ENCODE peak calls at places on chromosomes 16 and 17, in six cellular contexts. P, G, R, W, A and B are unnamed samples. For H3K36me3, the result is how much of the 10 kb centered on the place peaks cover.

GRCh38 chr17:50268632-50269287 is 5.5 kb upstream of the TMEM92 start:
- DNase-seq in P (no peak), G (no peak), R (no peak), W (no peak), A (no peak), B (no peak)

GRCh38 chr16:70679653-70680494 is 6.0 kb downstream of the MTSS2 start:
- DNase-seq in P (no peak), G (no peak), R (no peak), W (no peak), A (no peak), B (no peak)

GRCh38 chr16:4233431-4233830 is 8.4 kb downstream of the SRL start:
- DNase-seq in P (no peak), G (no peak), R (no peak), W (no peak), A (no peak), B (no peak)

GRCh38 chr17:49843774-49844350 is 4.0 kb downstream of the TAC4 start:
- DNase-seq in P (no peak), G (no peak), R (no peak), W (peak), A (no peak), B (no peak)

GRCh38 chr16:1101133-1101532 is 5.1 kb upstream of the C1QTNF8 start:
- DNase-seq in P (no peak), G (no peak), R (no peak), W (no peak), A (no peak), B (no peak)

GRCh38 chr17:46818319-46818928 is at the start of gene WNT3:
- DNase-seq in P (peak), G (no peak), R (no peak), W (no peak), A (peak), B (no peak)

GRCh38 chr16:47490471-47490870 is 29.3 kb downstream of the PHKB start:
- DNase-seq in P (no peak), G (no peak), R (no peak), W (no peak), A (no peak), B (no peak)

GRCh38 chr17:41329279-41329925 is 13.9 kb upstream of the KRTAP17-1 start:
- DNase-seq in P (no peak), G (peak), R (peak), W (peak), A (no peak), B (peak)

GRCh38 chr17:31541559-31541958 is 150.1 kb downstream of the RAB11FIP4 start:
- DNase-seq in P (no peak), G (no peak), R (no peak), W (no peak), A (no peak), B (no peak)

GRCh38 chr17:58136669-58137279 is 11.4 kb upstream of the OR4D1 start:
- DNase-seq in P (no peak), G (no peak), R (no peak), W (no peak), A (no peak), B (peak)

GRCh38 chr17:31074772-31075538 is 19.8 kb upstream of the NF1 start:
- DNase-seq in P (no peak), G (no peak), R (peak), W (no peak), A (no peak), B (peak)

GRCh38 chr16:46747777-46748651 is at the start of gene MYLK3:
- DNase-seq in P (no peak), G (no peak), R (no peak), W (no peak), A (no peak), B (no peak)

GRCh38 chr17:16025202-16025601 is 25.6 kb downstream of the TTC19 start:
- DNase-seq in P (no peak), G (no peak), R (no peak), W (no peak), A (no peak), B (no peak)

GRCh38 chr17:16023881-16024280 is 24.3 kb downstream of the TTC19 start:
- DNase-seq in P (no peak), G (no peak), R (no peak), W (no peak), A (no peak), B (no peak)

GRCh38 chr17:16027708-16028584 is 28.3 kb downstream of the TTC19 start:
- DNase-seq in P (peak), G (no peak), R (peak), W (no peak), A (peak), B (peak)

GRCh38 chr17:16026895-16027294 is 27.3 kb downstream of the TTC19 start:
- DNase-seq in P (no peak), G (no peak), R (no peak), W (no peak), A (no peak), B (no peak)
- H3K36me3 ChIP-seq in P (half or more), G (under half), R (under half), W (half or more), A (under half), B (under half)

GRCh38 chr17:3957735-3958134 is 6.5 kb downstream of the ATP2A3 start:
- DNase-seq in P (no peak), G (no peak), R (no peak), W (no peak), A (no peak), B (no peak)
- H3K36me3 ChIP-seq in P (under half), G (under half), R (under half), W (under half), A (under half), B (under half)

DNA sequence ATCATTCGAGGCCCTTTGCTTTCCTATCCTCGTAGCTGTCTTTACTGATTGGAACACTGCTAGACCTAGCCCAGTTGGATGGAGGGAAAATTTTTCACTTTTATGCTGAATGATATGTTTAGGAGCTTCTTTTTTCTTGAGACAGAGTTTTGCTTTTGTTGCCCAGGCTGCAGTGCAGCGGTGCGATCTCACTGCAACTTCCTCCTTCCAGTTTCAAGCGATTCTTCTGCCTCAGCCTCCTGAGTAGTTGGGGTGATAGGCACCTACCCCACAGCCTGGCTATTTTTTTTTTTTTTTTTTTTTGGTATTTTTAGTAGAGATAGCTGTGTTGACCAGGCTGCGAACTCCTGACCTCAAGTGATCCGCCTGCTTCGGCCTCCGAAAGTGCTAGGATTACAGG is 17.3 kb upstream of the PSMC5 start:
- DNase-seq in P (no peak), G (no peak), R (no peak), W (no peak), A (no peak), B (no peak)
- H3K36me3 ChIP-seq in P (half or more), G (half or more), R (under half), W (half or more), A (half or more), B (under half)

GRCh38 chr17:4160294-4160859 is 17.4 kb downstream of the CYB5D2 start:
- DNase-seq in P (no peak), G (no peak), R (no peak), W (no peak), A (no peak), B (no peak)
- H3K36me3 ChIP-seq in P (under half), G (under half), R (under half), W (under half), A (under half), B (under half)

GRCh38 chr16:56413381-56413780 is 12.0 kb downstream of the AMFR start:
- DNase-seq in P (no peak), G (no peak), R (no peak), W (no peak), A (no peak), B (no peak)
- H3K36me3 ChIP-seq in P (under half), G (under half), R (under half), W (under half), A (under half), B (under half)

DNA sequence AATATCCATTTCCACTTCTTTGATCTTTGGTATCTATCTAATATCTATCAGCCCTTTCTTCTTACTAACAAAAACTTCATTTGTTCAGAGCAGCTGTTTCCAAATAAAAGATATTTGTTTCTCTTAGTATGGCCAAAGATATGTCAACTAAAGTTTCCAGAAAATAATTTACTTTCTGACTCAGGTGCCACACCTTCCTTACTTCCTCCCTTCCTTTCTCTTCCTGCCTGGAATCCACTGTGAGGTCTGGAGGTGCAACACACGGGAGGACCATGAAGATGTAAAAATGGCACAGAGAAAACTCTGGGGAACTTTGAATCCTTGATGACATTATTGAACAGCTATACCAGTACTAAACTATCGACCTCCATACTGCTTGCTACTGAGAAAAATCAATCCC is 14.0 kb downstream of the MED13 start:
- DNase-seq in P (no peak), G (no peak), R (no peak), W (no peak), A (no peak), B (peak)
- H3K36me3 ChIP-seq in P (under half), G (under half), R (under half), W (half or more), A (under half), B (under half)

GRCh38 chr17:39261286-39261685 is 35.5 kb upstream of the STAC2 start:
- DNase-seq in P (no peak), G (no peak), R (no peak), W (peak), A (no peak), B (no peak)
- H3K36me3 ChIP-seq in P (under half), G (under half), R (under half), W (under half), A (under half), B (under half)

GRCh38 chr17:38815576-38816193 is 9.4 kb downstream of the CWC25 start:
- DNase-seq in P (no peak), G (no peak), R (peak), W (no peak), A (no peak), B (peak)

GRCh38 chr17:38809828-38810227 is 10.5 kb upstream of the PIP4K2B start:
- DNase-seq in P (no peak), G (no peak), R (no peak), W (no peak), A (no peak), B (no peak)
- H3K36me3 ChIP-seq in P (half or more), G (under half), R (under half), W (half or more), A (under half), B (under half)

GRCh38 chr17:48187867-48188608 is 80.5 kb downstream of the SNX11 start:
- DNase-seq in P (no peak), G (no peak), R (no peak), W (no peak), A (no peak), B (no peak)
- H3K36me3 ChIP-seq in P (half or more), G (under half), R (under half), W (under half), A (under half), B (under half)

DNA sequence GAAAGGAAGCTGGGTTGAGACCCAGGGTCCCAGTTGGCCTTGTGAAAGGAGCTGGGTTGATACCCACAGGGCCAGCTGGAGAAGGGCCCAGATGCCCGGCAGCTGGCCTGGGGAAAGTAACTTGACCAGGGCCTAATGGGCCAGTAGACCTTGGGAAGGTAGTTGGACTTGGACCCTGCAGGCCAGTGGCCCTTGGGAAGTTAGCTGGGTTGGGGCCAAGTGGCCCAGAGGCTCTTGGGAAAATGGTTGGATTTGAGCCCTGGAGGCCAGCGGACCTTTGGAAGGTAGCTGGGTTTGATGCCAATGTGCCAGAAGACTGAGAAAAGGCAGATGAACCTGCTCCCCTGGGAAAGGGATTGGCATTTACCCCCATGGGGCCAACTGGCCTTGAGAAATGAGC is 13.4 kb downstream of the CHTF8 start:
- DNase-seq in P (no peak), G (no peak), R (no peak), W (no peak), A (no peak), B (no peak)
- H3K36me3 ChIP-seq in P (half or more), G (under half), R (under half), W (half or more), A (under half), B (under half)